ENCODE peak calls at places on chromosomes 4 and X, in five cellular contexts. X, W, L, Y and I are unnamed samples.
A peak's percentile ranks its signal among the peaks of the same experiment; 100 is the strongest.

GRCh38 chr4:88616275-88616996 is 24.2 kb downstream of the HERC3 start:
- DNase-seq in X (peak; percentile 87), W (no peak), L (no peak), Y (no peak), I (peak; percentile 83)

GRCh38 chr4:19969492-19969891 is 282.2 kb upstream of the SLIT2 start:
- DNase-seq in X (peak; percentile 22), W (peak; percentile 25), L (no peak), Y (no peak), I (no peak)

GRCh38 chrX:130974323-130974722 is 71.3 kb upstream of the ENOX2 start:
- DNase-seq in X (peak; percentile 9), W (no peak), L (no peak), Y (no peak), I (peak; percentile 28)

GRCh38 chr4:166169111-166169510 is 296.1 kb downstream of the TLL1 start:
- DNase-seq in X (no peak), W (peak; percentile 58), L (no peak), Y (no peak), I (peak; percentile 23)

GRCh38 chrX:45198301-45198700 is 2.4 kb downstream of the DIPK2B start:
- DNase-seq in X (no peak), W (no peak), L (peak; percentile 83), Y (no peak), I (no peak)

GRCh38 chrX:104419211-104419610 is 146.8 kb upstream of the IL1RAPL2 start:
- DNase-seq in X (no peak), W (no peak), L (no peak), Y (no peak), I (peak; percentile 85)

GRCh38 chr4:158833602-158834001 is 64.8 kb downstream of the FNIP2 start:
- DNase-seq in X (no peak), W (no peak), L (no peak), Y (no peak), I (no peak)

GRCh38 chr4:153362184-153362583 is 17.7 kb downstream of the MND1 start:
- DNase-seq in X (peak; percentile 37), W (no peak), L (no peak), Y (peak; percentile 48), I (no peak)

GRCh38 chr4:98566491-98567008 is 91.9 kb downstream of the TSPAN5 start:
- DNase-seq in X (peak; percentile 79), W (no peak), L (no peak), Y (no peak), I (no peak)

GRCh38 chr4:42416017-42416416 is 18.7 kb downstream of the SHISA3 start:
- DNase-seq in X (no peak), W (peak; percentile 38), L (no peak), Y (no peak), I (no peak)

GRCh38 chr4:56424697-56425514 is 10.5 kb downstream of the PPAT start:
- DNase-seq in X (peak; percentile 64), W (no peak), L (peak; percentile 61), Y (peak; percentile 20), I (no peak)

GRCh38 chrX:72635930-72636329 is 63.3 kb upstream of the HDAC8 start:
- DNase-seq in X (no peak), W (no peak), L (no peak), Y (no peak), I (no peak)

GRCh38 chr4:177759714-177760113 is 317.5 kb upstream of the AGA start:
- DNase-seq in X (no peak), W (no peak), L (no peak), Y (no peak), I (peak; percentile 84)

GRCh38 chrX:153539171-153539978 is 21.9 kb downstream of the ATP2B3 start:
- DNase-seq in X (peak; percentile 44), W (peak; percentile 81), L (peak; percentile 44), Y (peak; percentile 81), I (peak; percentile 30)

GRCh38 chrX:153816821-153817220 is 13.5 kb downstream of the PDZD4 start:
- DNase-seq in X (no peak), W (no peak), L (no peak), Y (peak; percentile 47), I (no peak)

GRCh38 chr4:48858130-48858529 is 27.2 kb downstream of the OCIAD1 start:
- DNase-seq in X (no peak), W (no peak), L (no peak), Y (no peak), I (no peak)
- H3K36me3 ChIP-seq in X (peaks cover 6% of the 10 kb centered on the region), W (peaks cover 37% of the 10 kb centered on the region), L (peaks cover 8% of the 10 kb centered on the region), Y (peaks cover 66% of the 10 kb centered on the region), I (peaks cover 23% of the 10 kb centered on the region)

DNA sequence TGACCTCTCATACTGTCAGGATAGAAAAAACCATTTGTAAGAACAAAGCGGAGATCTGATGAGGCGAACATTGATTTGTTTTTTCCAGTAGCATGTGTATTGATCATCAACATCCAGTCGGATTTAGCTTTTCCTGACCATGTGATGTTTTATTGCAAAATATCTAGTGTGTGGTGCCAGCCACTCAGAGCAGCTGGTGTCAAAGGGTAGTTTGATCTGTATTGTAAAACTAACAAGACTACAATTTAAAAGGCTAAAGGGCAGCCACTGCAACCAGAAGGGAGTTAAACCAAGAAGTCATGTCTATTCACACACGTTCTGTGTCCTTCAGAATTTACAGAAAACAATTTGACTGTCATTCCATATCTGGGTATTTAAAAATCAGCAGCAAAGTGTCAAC is 719.0 kb upstream of the FRG1 start:
- DNase-seq in X (no peak), W (no peak), L (no peak), Y (no peak), I (no peak)
- H2AFZ ChIP-seq in X (no peak overlapping the region), W (no peak overlapping the region), L (no peak overlapping the region), Y (no peak overlapping the region), I (no peak overlapping the region)

GRCh38 chr4:6282247-6282646 is 12.6 kb downstream of the WFS1 start:
- DNase-seq in X (peak; percentile 66), W (no peak), L (no peak), Y (no peak), I (no peak)
- H3K36me3 ChIP-seq in X (peaks cover 2% of the 10 kb centered on the region), W (no peaks in the 10 kb centered on the region), L (peaks cover 34% of the 10 kb centered on the region), Y (no peaks in the 10 kb centered on the region), I (no peaks in the 10 kb centered on the region)

GRCh38 chr4:114922582-114922912 is 190.9 kb downstream of the NDST4 start:
- DNase-seq in X (no peak), W (no peak), L (no peak), Y (no peak), I (no peak)
- H2AFZ ChIP-seq in X (no peak overlapping the region), W (no peak overlapping the region), L (no peak overlapping the region), Y (no peak overlapping the region), I (no peak overlapping the region)

DNA sequence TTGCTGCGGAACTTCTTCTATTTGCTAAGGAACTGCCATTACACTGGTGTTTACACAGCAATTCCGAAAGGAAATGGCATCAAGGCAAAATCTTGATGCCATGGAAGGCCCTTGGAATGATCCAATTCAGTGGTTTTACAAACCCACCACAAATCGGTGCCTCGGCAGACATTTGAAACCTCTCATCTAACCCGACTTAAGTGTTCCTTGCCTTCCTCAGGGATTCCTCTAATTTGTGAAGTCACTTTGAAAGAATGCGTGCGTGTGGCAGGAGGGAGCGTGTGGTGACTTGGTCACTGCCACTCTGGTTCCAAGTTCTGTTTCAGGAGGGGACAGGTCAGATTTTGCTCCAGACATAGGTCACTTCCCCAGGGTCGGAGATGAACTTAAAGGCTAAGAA is 4.8 kb downstream of the NOP14 start:
- DNase-seq in X (peak; percentile 29), W (no peak), L (peak; percentile 64), Y (no peak), I (no peak)
- H3K36me3 ChIP-seq in X (peaks cover 14% of the 10 kb centered on the region), W (peaks cover 14% of the 10 kb centered on the region), L (peaks cover 22% of the 10 kb centered on the region), Y (peaks cover 73% of the 10 kb centered on the region), I (peaks cover 21% of the 10 kb centered on the region)

GRCh38 chr4:66178901-66179300 is 508.6 kb upstream of the EPHA5 start:
- DNase-seq in X (no peak), W (peak; percentile 74), L (no peak), Y (no peak), I (no peak)
- H2AFZ ChIP-seq in X (no peak overlapping the region), W (no peak overlapping the region), L (no peak overlapping the region), Y (no peak overlapping the region), I (no peak overlapping the region)

DNA sequence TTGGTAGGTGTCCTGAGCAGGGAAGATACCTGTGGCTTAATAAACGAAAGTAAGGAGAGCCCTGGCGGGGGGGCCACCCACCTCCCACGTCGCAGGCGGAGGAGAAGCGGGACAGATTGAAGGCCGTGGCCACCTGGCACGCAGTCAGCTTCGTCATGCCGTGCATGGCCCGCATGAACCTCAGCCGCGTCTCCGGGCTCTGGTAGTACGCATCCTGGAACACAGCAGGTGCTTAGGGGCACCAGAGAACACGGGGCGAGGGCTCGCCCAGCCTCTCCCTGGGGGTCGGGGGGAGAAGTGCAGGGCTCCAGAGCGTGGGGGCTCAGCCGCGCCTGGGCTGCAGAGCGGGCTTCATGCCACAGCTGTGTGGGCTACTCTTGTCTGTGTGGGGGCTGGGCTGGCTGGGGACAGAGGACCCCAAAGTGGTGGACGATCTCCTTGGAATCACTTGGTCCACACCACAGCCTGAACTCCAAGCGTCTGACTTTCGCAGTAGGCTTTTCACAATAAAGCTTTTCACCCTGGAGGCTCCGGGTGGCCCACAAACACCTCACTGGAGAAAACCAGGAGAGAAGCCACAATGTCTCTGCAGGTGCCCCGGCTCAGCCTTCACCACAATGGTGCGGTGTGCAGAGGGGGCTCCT is 27.1 kb upstream of the SLC25A6 start:
- DNase-seq in X (no peak), W (no peak), L (no peak), Y (no peak), I (no peak)
- H3K36me3 ChIP-seq in X (peaks cover 18% of the 10 kb centered on the region), W (peaks cover 13% of the 10 kb centered on the region), L (peaks cover 24% of the 10 kb centered on the region), Y (peaks cover 20% of the 10 kb centered on the region), I (peaks cover 2% of the 10 kb centered on the region)

DNA sequence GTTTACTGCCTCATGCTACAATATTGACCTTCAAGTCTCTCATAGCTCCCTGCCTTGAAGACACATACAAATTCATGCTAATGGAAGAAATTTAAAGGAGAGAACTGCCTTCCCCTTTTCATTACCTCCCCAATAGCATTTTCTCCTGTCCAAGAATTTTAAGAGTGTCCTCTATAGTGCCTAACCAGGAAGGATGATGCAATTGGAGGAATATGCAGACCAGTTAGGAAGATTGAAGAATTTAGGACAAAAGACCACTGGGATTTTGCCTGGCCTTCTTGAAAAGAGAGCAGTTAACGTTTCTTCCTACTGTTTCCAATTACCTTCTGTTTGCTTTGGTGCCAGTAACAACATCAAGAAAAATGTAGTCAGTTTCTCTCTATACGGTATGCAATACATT is 443.9 kb downstream of the INPP4B start:
- DNase-seq in X (peak; percentile 39), W (no peak), L (no peak), Y (no peak), I (no peak)
- H2AFZ ChIP-seq in X (no peak overlapping the region), W (no peak overlapping the region), L (no peak overlapping the region), Y (no peak overlapping the region), I (no peak overlapping the region)

GRCh38 chrX:23729214-23729613 is 13.9 kb downstream of the ACOT9 start:
- DNase-seq in X (no peak), W (no peak), L (peak; percentile 6), Y (no peak), I (peak; percentile 14)
- H3K36me3 ChIP-seq in X (no peaks in the 10 kb centered on the region), W (no peaks in the 10 kb centered on the region), L (no peaks in the 10 kb centered on the region), Y (peaks cover 39% of the 10 kb centered on the region), I (peaks cover 3% of the 10 kb centered on the region)